ENCODE peak calls at places on chromosome 17, in four cellular contexts. One of them, this sample, is unnamed.

GRCh38 chr17:59388070-59388556 is 56.7 kb downstream of the YPEL2 start:
- DNase-seq in T-helper 2 cell: no peak
- DNase-seq in uterus: no peak
- DNase-seq in non-pigmented ciliary epithelial cell: no peak
- DNase-seq in this sample: no peak

GRCh38 chr17:68509151-68510057 is 2.8 kb upstream of the PRKAR1A start:
- DNase-seq in T-helper 2 cell: no peak
- DNase-seq in uterus: no peak
- DNase-seq in non-pigmented ciliary epithelial cell: no peak
- DNase-seq in this sample: no peak

GRCh38 chr17:958712-959451 is 20.7 kb downstream of the NXN start:
- DNase-seq in T-helper 2 cell: no peak
- DNase-seq in uterus: no peak
- DNase-seq in non-pigmented ciliary epithelial cell: no peak
- DNase-seq in this sample: no peak

GRCh38 chr17:45123930-45124796 is 8.2 kb downstream of the PLCD3 start:
- DNase-seq in T-helper 2 cell: no peak
- DNase-seq in uterus: peak
- DNase-seq in non-pigmented ciliary epithelial cell: no peak
- DNase-seq in this sample: no peak

GRCh38 chr17:10295728-10296343 is 77.0 kb downstream of the MYH13 start:
- DNase-seq in T-helper 2 cell: no peak
- DNase-seq in uterus: peak
- DNase-seq in non-pigmented ciliary epithelial cell: no peak
- DNase-seq in this sample: no peak

GRCh38 chr17:73644145-73645049 is at the start of gene SDK2:
- DNase-seq in T-helper 2 cell: no peak
- DNase-seq in uterus: no peak
- DNase-seq in non-pigmented ciliary epithelial cell: no peak
- DNase-seq in this sample: no peak

GRCh38 chr17:56821847-56822534 is 11.7 kb downstream of the C17orf67 start:
- DNase-seq in T-helper 2 cell: no peak
- DNase-seq in uterus: no peak
- DNase-seq in non-pigmented ciliary epithelial cell: no peak
- DNase-seq in this sample: no peak

GRCh38 chr17:79793924-79794304 is 3.0 kb downstream of the CBX8 start:
- DNase-seq in T-helper 2 cell: no peak
- DNase-seq in uterus: no peak
- DNase-seq in non-pigmented ciliary epithelial cell: no peak
- DNase-seq in this sample: no peak

GRCh38 chr17:3865166-3865565 is 19.1 kb upstream of the NCBP3 start:
- DNase-seq in T-helper 2 cell: no peak
- DNase-seq in uterus: no peak
- DNase-seq in non-pigmented ciliary epithelial cell: no peak
- DNase-seq in this sample: no peak

GRCh38 chr17:17508019-17508535 is 11.9 kb upstream of the RASD1 start:
- DNase-seq in T-helper 2 cell: no peak
- DNase-seq in uterus: no peak
- DNase-seq in non-pigmented ciliary epithelial cell: no peak
- DNase-seq in this sample: no peak

This sample was measured in T-helper 9 cell.